ENCODE peak calls at places on chromosome 6, in five cellular contexts. K is esophagus muscularis mucosa, V is heart right ventricle, W is hepatocyte, O is ovary. H is an unnamed sample. For H3K4me1, the result is how much of the 10 kb centered on the place peaks cover.

GRCh38 chr6:142297996-142298753 is 3.6 kb upstream of the ADGRG6 start:
- DNase-seq in K (no peak), V (no peak), W (no peak), O (no peak), H (no peak)

GRCh38 chr6:36730424-36731380 is 33.1 kb downstream of the RAB44 start:
- DNase-seq in K (no peak), V (no peak), W (no peak), O (no peak), H (no peak)

GRCh38 chr6:80676386-80676785 is 569.9 kb downstream of the BCKDHB start:
- DNase-seq in K (no peak), V (no peak), W (no peak), O (no peak), H (no peak)

GRCh38 chr6:63663147-63663877 is 27.7 kb downstream of the PHF3 start:
- DNase-seq in K (no peak), V (no peak), W (peak), O (no peak), H (no peak)

GRCh38 chr6:141688916-141689315 is 443.8 kb upstream of the GJE1 start:
- DNase-seq in K (no peak), V (no peak), W (no peak), O (no peak), H (no peak)

GRCh38 chr6:72798196-72798595 is 176.3 kb downstream of the KCNQ5 start:
- DNase-seq in K (no peak), V (no peak), W (peak), O (no peak), H (no peak)

GRCh38 chr6:47413752-47414516 is 63.7 kb upstream of the CD2AP start:
- DNase-seq in K (no peak), V (peak), W (peak), O (no peak), H (peak)

GRCh38 chr6:69933239-69933638 is 66.9 kb downstream of the COL19A1 start:
- DNase-seq in K (no peak), V (no peak), W (no peak), O (no peak), H (no peak)

GRCh38 chr6:143941852-143942627 is 66.0 kb downstream of the PLAGL1 start:
- DNase-seq in K (no peak), V (no peak), W (peak), O (peak), H (peak)

GRCh38 chr6:128655978-128656498 is 135.6 kb upstream of the PTPRK start:
- DNase-seq in K (no peak), V (no peak), W (no peak), O (no peak), H (no peak)

GRCh38 chr6:7899046-7899888 is 11.3 kb downstream of the TXNDC5 start:
- DNase-seq in K (no peak), V (no peak), W (peak), O (no peak), H (peak)

GRCh38 chr6:160293844-160294243 is 35.2 kb upstream of the SLC22A2 start:
- DNase-seq in K (no peak), V (no peak), W (peak), O (no peak), H (no peak)

GRCh38 chr6:150745896-150746295 is 119.6 kb upstream of the MTHFD1L start:
- DNase-seq in K (no peak), V (peak), W (no peak), O (no peak), H (no peak)

GRCh38 chr6:36853325-36853724 is 14.1 kb upstream of the CPNE5 start:
- DNase-seq in K (no peak), V (no peak), W (peak), O (no peak), H (no peak)

GRCh38 chr6:167750956-167751358 is 75.8 kb upstream of the AFDN start:
- DNase-seq in K (no peak), V (peak), W (peak), O (peak), H (peak)

GRCh38 chr6:100202417-100203194 is 208.6 kb upstream of the MCHR2 start:
- DNase-seq in K (no peak), V (no peak), W (peak), O (no peak), H (no peak)

GRCh38 chr6:83976037-83976755 is 57.4 kb upstream of the MRAP2 start:
- DNase-seq in K (no peak), V (no peak), W (no peak), O (no peak), H (no peak)

GRCh38 chr6:87791029-87791428 is 89.0 kb upstream of the AKIRIN2 start:
- DNase-seq in K (no peak), V (no peak), W (no peak), O (no peak), H (no peak)

GRCh38 chr6:165580139-165580538 is 82.9 kb downstream of the PDE10A start:
- DNase-seq in K (no peak), V (no peak), W (no peak), O (no peak), H (no peak)

GRCh38 chr6:106181664-106182418 is 95.7 kb downstream of the PRDM1 start:
- DNase-seq in K (no peak), V (no peak), W (no peak), O (no peak), H (no peak)

GRCh38 chr6:44456070-44456965 is 68.8 kb downstream of the CDC5L start:
- DNase-seq in K (no peak), V (no peak), W (peak), O (peak), H (peak)

GRCh38 chr6:14922306-14922705 is 323.6 kb upstream of the JARID2 start:
- DNase-seq in K (no peak), V (no peak), W (no peak), O (no peak), H (no peak)

GRCh38 chr6:152472325-152472724 is 164.8 kb downstream of the SYNE1 start:
- DNase-seq in K (no peak), V (no peak), W (no peak), O (no peak), H (no peak)

GRCh38 chr6:13024616-13025015 is 303.7 kb downstream of the TBC1D7 start:
- DNase-seq in K (no peak), V (no peak), W (no peak), O (no peak), H (no peak)

GRCh38 chr6:24131751-24132150 is 5.7 kb downstream of the NRSN1 start:
- DNase-seq in K (no peak), V (no peak), W (no peak), O (no peak), H (no peak)

GRCh38 chr6:106892186-106892585 is 82.3 kb downstream of the CD24 start:
- DNase-seq in K (no peak), V (no peak), W (no peak), O (no peak), H (no peak)

GRCh38 chr6:145704153-145704781 is 31.1 kb downstream of the EPM2A start:
- DNase-seq in K (no peak), V (no peak), W (peak), O (no peak), H (no peak)

GRCh38 chr6:44388876-44389275 is 1.4 kb downstream of the CDC5L start:
- DNase-seq in K (no peak), V (no peak), W (no peak), O (no peak), H (no peak)

GRCh38 chr6:142297605-142297995 is 4.2 kb upstream of the ADGRG6 start:
- DNase-seq in K (no peak), V (no peak), W (no peak), O (no peak), H (no peak)

GRCh38 chr6:151675746-151676459 is 131.6 kb upstream of the ESR1 start:
- DNase-seq in K (no peak), V (no peak), W (peak), O (no peak), H (no peak)

GRCh38 chr6:84309336-84309735 is 81.9 kb upstream of the CEP162 start:
- DNase-seq in K (no peak), V (no peak), W (no peak), O (no peak), H (no peak)

GRCh38 chr6:132919476-132919875 is 105.1 kb downstream of the RPS12 start:
- DNase-seq in K (no peak), V (peak), W (peak), O (peak), H (no peak)

GRCh38 chr6:157764346-157765068 is 58.5 kb upstream of the SNX9 start:
- DNase-seq in K (no peak), V (peak), W (peak), O (peak), H (peak)

GRCh38 chr6:44668391-44668930 is 281.0 kb downstream of the CDC5L start:
- DNase-seq in K (no peak), V (no peak), W (no peak), O (no peak), H (no peak)

GRCh38 chr6:22325481-22325880 is 28.6 kb upstream of the PRL start:
- DNase-seq in K (no peak), V (peak), W (no peak), O (no peak), H (no peak)
- H3K4me1 ChIP-seq in K (under half), V (under half), W (under half), O (under half), H (under half)

DNA sequence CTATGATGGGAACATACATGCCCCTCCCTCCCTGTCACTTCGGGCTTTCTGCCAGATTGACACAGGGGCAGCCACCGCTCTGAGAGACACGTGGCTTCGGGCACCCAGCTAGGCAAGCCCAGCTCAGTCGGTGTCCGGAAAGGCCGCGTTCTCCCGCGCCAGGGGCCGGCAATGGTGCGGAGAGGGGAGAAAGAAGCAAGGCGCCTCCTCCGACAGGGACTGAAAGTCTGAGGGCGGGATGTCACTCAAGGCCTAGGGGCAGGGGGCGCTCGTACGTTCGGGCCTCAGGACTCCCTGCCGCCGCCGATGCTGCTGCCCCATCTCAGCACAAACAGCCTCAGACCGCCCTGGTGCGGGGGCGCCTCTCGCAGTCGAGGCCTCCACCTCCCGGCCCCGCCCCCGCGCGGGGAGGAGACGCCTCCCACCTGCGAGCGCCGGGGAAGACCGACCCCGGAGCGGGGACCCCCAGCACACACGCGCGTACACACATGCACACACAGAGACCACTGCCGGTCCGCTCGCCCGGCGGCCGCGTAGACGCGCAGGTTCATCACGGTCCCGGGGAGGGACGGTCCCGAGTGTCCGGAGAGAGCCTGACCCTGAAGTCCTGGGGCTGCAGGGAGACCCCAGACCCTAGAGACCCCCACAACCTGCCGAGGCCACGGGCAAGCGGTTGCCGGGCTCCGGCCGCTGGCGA is 1.9 kb downstream of the GRM4 start:
- DNase-seq in K (no peak), V (no peak), W (peak), O (peak), H (no peak)
- TF ChIP-seq CTCF in K (no peak), V (peak), W (peak), O (no peak), H (no peak)

GRCh38 chr6:27135087-27135657 is 112.3 kb upstream of the PRSS16 start:
- DNase-seq in K (no peak), V (no peak), W (no peak), O (no peak), H (no peak)
- H3K27ac ChIP-seq in K (no peak), V (no peak), W (peak), O (no peak), H (no peak)

DNA sequence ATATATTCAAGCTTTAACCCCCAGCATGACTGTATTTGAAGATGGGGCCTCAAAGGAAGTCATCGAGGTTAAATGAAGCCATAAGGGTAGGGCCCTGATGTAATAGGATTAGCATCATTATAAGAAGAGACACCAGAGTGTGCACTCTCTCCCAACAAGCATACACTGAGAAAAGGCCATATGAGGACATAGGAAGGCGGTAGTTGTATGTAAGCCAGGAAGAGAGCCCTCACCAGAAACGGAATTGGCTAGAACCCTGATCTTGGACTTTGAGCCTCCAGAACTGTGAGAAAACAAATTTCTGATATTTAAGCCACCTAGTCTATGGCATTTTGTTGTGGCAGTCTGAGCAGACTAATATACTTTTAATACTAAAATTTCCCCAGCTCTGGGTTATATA is 150.1 kb upstream of the STXBP5 start:
- DNase-seq in K (no peak), V (no peak), W (no peak), O (no peak), H (no peak)
- H3K4me1 ChIP-seq in K (under half), V (under half), W (under half), O (under half), H (under half)